ENCODE peak calls at places on chromosome 4, in four cellular contexts. E, G, F and Q are unnamed samples. For H3K9me3, the result is how much of the 10 kb centered on the place peaks cover.

GRCh38 chr4:181289203-181289602 is 954.0 kb upstream of the TENM3 start:
- DNase-seq in E (no peak), G (no peak), F (no peak), Q (no peak)

GRCh38 chr4:7031526-7032449 is 11.4 kb upstream of the TADA2B start:
- DNase-seq in E (no peak), G (no peak), F (no peak), Q (no peak)

GRCh38 chr4:5370286-5370685 is 319.0 kb downstream of the STK32B start:
- DNase-seq in E (no peak), G (no peak), F (no peak), Q (no peak)

GRCh38 chr4:88101165-88101564 is 57.3 kb downstream of the ABCG2 start:
- DNase-seq in E (no peak), G (no peak), F (no peak), Q (no peak)

GRCh38 chr4:40731792-40732245 is 17.9 kb upstream of the NSUN7 start:
- DNase-seq in E (peak), G (peak), F (peak), Q (no peak)

GRCh38 chr4:175035907-175036306 is 117.7 kb downstream of the ADAM29 start:
- DNase-seq in E (no peak), G (no peak), F (no peak), Q (no peak)

GRCh38 chr4:71772592-71772991 is 11.3 kb downstream of the GC start:
- DNase-seq in E (no peak), G (no peak), F (no peak), Q (no peak)

GRCh38 chr4:15024386-15024785 is 22.1 kb downstream of the CPEB2 start:
- DNase-seq in E (no peak), G (no peak), F (no peak), Q (no peak)

GRCh38 chr4:174663254-174663653 is 141.0 kb upstream of the HPGD start:
- DNase-seq in E (no peak), G (no peak), F (no peak), Q (no peak)

GRCh38 chr4:6534618-6535328 is 40.2 kb upstream of the MAN2B2 start:
- DNase-seq in E (no peak), G (no peak), F (no peak), Q (no peak)

GRCh38 chr4:109207060-109207459 is 95.4 kb downstream of the COL25A1 start:
- DNase-seq in E (no peak), G (no peak), F (no peak), Q (no peak)

GRCh38 chr4:171203425-171203824 is 609.8 kb upstream of the GALNTL6 start:
- DNase-seq in E (peak), G (no peak), F (no peak), Q (no peak)

GRCh38 chr4:25446611-25447010 is 69.5 kb downstream of the ANAPC4 start:
- DNase-seq in E (no peak), G (no peak), F (peak), Q (no peak)

GRCh38 chr4:10659251-10659650 is 25.3 kb downstream of the CLNK start:
- DNase-seq in E (no peak), G (no peak), F (no peak), Q (no peak)

GRCh38 chr4:6955261-6955911 is 45.8 kb downstream of the TBC1D14 start:
- DNase-seq in E (no peak), G (no peak), F (peak), Q (no peak)

GRCh38 chr4:176274441-176274840 is 5.4 kb upstream of the ASB5 start:
- DNase-seq in E (no peak), G (no peak), F (no peak), Q (no peak)

GRCh38 chr4:90582087-90582486 is 454.9 kb downstream of the CCSER1 start:
- DNase-seq in E (no peak), G (no peak), F (no peak), Q (no peak)

DNA sequence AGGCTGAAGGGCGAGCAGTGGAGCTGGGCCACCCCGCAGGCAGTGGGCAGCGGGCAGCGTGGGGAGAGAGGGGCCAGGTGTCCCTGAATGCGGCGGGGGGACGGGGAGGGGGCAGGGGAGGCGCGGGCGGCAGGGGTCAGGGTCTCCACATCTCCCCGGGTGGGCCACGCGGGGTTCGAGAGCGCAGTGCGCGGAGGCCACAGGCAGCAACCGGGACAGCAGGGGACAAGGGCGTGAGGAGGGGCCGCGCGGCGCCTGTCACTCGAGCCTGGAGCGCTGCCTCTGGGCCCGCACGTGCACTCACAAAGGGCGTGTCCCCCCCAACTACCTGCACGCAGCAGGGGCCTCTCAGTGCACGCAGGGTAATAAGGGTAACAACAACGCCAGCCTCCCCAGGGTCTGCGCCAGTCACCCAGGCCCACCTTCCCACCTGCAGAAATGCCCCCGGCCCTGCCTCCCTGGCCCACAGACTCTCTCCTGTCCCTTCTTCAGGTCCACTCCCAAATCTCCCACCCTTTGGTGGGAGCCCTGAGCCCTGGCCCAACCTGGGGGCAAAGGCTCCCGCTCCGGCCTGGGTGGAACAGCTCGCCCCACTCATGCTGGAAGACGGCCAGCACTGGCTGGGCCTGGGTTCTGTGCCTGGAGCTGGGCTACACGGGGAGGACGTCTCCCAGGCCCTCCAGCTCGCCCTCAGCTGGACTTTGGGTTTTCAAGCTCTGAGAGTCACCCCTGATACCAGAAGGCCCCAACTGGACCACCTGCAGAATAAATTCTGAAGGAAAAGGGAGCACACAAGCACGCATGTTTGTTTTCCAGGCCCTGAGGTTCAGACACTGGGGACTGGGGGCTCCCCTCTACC is 53.2 kb downstream of the ZFYVE28 start:
- DNase-seq in E (no peak), G (peak), F (peak), Q (peak)
- H3K27ac ChIP-seq in E (no peak), G (peak), F (no peak), Q (no peak)

GRCh38 chr4:42278709-42279324 is 118.5 kb upstream of the SHISA3 start:
- DNase-seq in E (no peak), G (no peak), F (no peak), Q (no peak)
- TF ChIP-seq CTCF in E (no peak), G (no peak), F (no peak), Q (no peak)

GRCh38 chr4:236028-236427 is 69.2 kb downstream of the ZNF732 start:
- DNase-seq in E (no peak), G (no peak), F (no peak), Q (no peak)

DNA sequence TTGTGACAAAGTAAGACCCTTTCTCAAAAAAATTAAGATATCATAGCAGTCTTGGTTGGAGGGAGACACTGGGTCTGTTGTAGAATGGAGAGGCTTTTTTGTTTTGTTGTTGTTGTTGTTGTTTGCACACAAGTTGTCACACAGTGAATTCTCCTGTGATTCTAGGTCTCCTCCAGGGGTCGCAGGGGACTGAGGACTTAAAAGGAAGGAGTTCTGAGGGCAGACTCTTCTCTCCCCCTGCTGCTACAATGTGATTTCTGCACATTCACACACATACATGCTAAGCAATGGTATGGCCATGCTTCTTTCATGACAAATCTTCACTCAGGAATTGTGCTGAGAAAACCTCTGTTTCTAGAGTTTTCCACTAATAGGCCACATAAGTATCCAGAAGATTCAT is 71.1 kb downstream of the ZNF732 start:
- DNase-seq in E (no peak), G (no peak), F (no peak), Q (no peak)
- H3K9me3 ChIP-seq in E (under half), G (under half), F (under half), Q (under half)

GRCh38 chr4:102678107-102678506 is 82.7 kb downstream of the MANBA start:
- DNase-seq in E (no peak), G (no peak), F (no peak), Q (no peak)

GRCh38 chr4:102678695-102679335 is 82.0 kb downstream of the MANBA start:
- DNase-seq in E (no peak), G (no peak), F (no peak), Q (no peak)

GRCh38 chr4:102675142-102675541 is 85.6 kb downstream of the MANBA start:
- DNase-seq in E (no peak), G (no peak), F (no peak), Q (no peak)
- H3K27ac ChIP-seq in E (no peak), G (no peak), F (no peak), Q (no peak)

GRCh38 chr4:140427104-140427918 is at the start of gene CLGN:
- DNase-seq in E (peak), G (peak), F (peak), Q (peak)
- TF ChIP-seq CTCF in E (peak), G (peak), F (peak), Q (peak)

GRCh38 chr4:67973608-67974007 is 10.3 kb upstream of the TMPRSS11A start:
- DNase-seq in E (no peak), G (no peak), F (no peak), Q (no peak)
- H3K9me3 ChIP-seq in E (under half), G (under half), F (under half), Q (under half)

GRCh38 chr4:87037921-87038320 is 103.1 kb downstream of the AFF1 start:
- DNase-seq in E (no peak), G (no peak), F (no peak), Q (no peak)
- H3K27ac ChIP-seq in E (no peak), G (peak), F (peak), Q (no peak)

GRCh38 chr4:54226399-54227260 is 2.5 kb upstream of the PDGFRA start:
- DNase-seq in E (no peak), G (peak), F (peak), Q (no peak)
- TF ChIP-seq CTCF in E (no peak), G (no peak), F (no peak), Q (no peak)